ENCODE peak calls at places on chromosome 19, in five cellular contexts. K is transverse colon, P is fibroblast of the aortic adventitia, E is upper lobe of left lung, G is dorsolateral prefrontal cortex. J is an unnamed sample.

GRCh38 chr19:8363803-8364771 is at the start of gene ANGPTL4:
- DNase-seq in G (no peak), K (peak), P (peak), E (peak), J (peak)

GRCh38 chr19:7995756-7996155 is 9.7 kb downstream of the ELAVL1 start:
- DNase-seq in E (no peak), P (no peak), G (no peak), K (no peak), J (no peak)

GRCh38 chr19:491146-491741 is 5.0 kb upstream of the MADCAM1 start:
- DNase-seq in G (no peak), P (no peak), K (no peak), E (peak), J (no peak)

GRCh38 chr19:33279430-33280350 is 22.6 kb downstream of the CEBPA start:
- DNase-seq in P (no peak), G (no peak), E (peak), K (no peak), J (no peak)

GRCh38 chr19:53518061-53518460 is 19.9 kb upstream of the ZNF331 start:
- DNase-seq in G (no peak), E (no peak), P (no peak), K (no peak), J (no peak)

GRCh38 chr19:32649751-32650150 is 25.2 kb downstream of the ANKRD27 start:
- DNase-seq in P (no peak), K (no peak), G (no peak), E (no peak), J (no peak)

GRCh38 chr19:8462601-8463000 is 17.8 kb downstream of the HNRNPM start:
- DNase-seq in E (no peak), G (no peak), P (no peak), K (no peak), J (no peak)

GRCh38 chr19:11587973-11588631 is 9.2 kb upstream of the ZNF627 start:
- DNase-seq in K (no peak), G (no peak), E (no peak), P (no peak), J (no peak)

GRCh38 chr19:45773384-45773783 is 4.3 kb upstream of the SIX5 start:
- DNase-seq in E (no peak), P (no peak), G (no peak), K (no peak), J (no peak)

GRCh38 chr19:45777395-45777961 is 4.8 kb downstream of the DMPK start:
- DNase-seq in E (peak), K (no peak), P (no peak), G (no peak), J (no peak)

GRCh38 chr19:45772912-45773311 is 3.9 kb upstream of the SIX5 start:
- DNase-seq in P (no peak), E (no peak), K (no peak), G (no peak), J (no peak)

GRCh38 chr19:45772130-45772880 is 3.3 kb upstream of the SIX5 start:
- DNase-seq in G (no peak), K (no peak), E (no peak), P (no peak), J (no peak)

DNA sequence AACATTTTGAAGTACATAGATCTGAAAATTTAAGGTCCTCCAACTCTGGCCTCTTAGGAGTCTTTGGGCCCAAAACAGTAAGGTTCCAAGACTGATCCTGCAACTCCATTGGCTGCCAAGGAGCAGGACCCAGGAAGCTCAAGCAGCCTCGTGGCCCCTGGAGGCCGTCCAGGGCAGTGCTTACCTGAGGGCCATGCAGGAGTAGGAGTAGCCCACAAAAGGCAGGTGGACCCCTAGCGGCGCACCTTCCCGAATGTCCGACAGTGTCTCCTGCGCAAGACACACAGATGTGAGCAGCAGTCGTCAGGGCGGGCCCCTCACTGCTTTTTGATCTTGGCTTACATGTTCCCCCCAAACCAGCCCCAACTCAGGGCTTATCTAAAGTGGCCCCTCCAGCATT is 5.7 kb upstream of the SIX5 start:
- DNase-seq in P (no peak), E (no peak), G (no peak), K (peak), J (no peak)
- TF ChIP-seq CTCF in P (no peak), E (no peak), G (no peak), K (peak), J (no peak)

DNA sequence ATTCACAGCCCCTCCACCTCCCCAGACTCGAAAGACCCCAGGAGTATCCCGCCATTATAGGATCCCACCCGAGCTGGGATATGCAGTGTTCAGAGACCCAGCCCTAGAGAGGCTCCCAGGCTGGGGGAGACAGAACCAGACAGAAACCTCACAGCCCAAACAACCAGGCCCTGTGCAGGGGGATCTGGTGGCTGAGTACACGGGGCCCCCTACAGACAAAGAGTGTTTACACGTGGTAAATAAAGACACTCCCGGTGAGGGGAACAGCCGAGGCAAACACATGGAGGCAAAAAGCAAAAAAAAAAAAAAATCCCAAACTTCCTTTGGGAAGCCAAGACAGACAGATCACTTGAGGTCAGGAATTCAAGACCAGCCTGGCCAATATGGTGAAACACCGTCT is 25.1 kb downstream of the TINCR start:
- DNase-seq in P (no peak), G (no peak), E (no peak), K (no peak), J (no peak)
- TF ChIP-seq CTCF in P (no peak), G (no peak), E (no peak), K (no peak), J (no peak)

GRCh38 chr19:48613852-48614435 is 932 bp downstream of the FAM83E start:
- DNase-seq in K (no peak), E (peak), G (no peak), P (no peak), J (no peak)
- TF ChIP-seq CTCF in K (no peak), E (no peak), G (no peak), P (no peak), J (no peak)

GRCh38 chr19:49118565-49119410 is at the start of gene C19orf73:
- DNase-seq in K (peak), E (peak), G (peak), P (peak), J (peak)
- TF ChIP-seq CTCF in K (peak), E (peak), G (peak), P (peak), J (no peak)

J was measured in MCF 10A.